ENCODE peak calls at places on chromosomes 1 and 21, in ten cellular contexts. N is cardiac fibroblast, Q is pancreas, L is HFF-Myc, C is stomach, P is suprapubic skin, O is spleen, T is activated B cell treated with CpG ODN at 0.5 μM for 24 hours, G is neural crest cell, A is brain microvascular endothelial cell. H is an unnamed sample.

GRCh38 chr1:171642197-171642596 is 10.3 kb downstream of the MYOC start:
- DNase-seq in Q (no peak), L (no peak), O (no peak), P (no peak), A (no peak), C (no peak), T (no peak), N (no peak), G (no peak), H (no peak)

GRCh38 chr1:52667290-52667689 is 30.9 kb downstream of the COA7 start:
- DNase-seq in Q (no peak), O (no peak), C (no peak), N (no peak), P (no peak), L (no peak), A (no peak), T (no peak), G (no peak), H (no peak)

GRCh38 chr1:17232759-17233661 is 15.9 kb upstream of the PADI3 start:
- DNase-seq in A (peak), L (peak), N (peak), C (no peak), Q (peak), T (no peak), G (no peak), P (no peak), O (no peak), H (no peak)

GRCh38 chr1:213269829-213270228 is 218.8 kb downstream of the RPS6KC1 start:
- DNase-seq in Q (no peak), T (no peak), P (no peak), C (no peak), O (no peak), G (no peak), N (no peak), L (no peak), A (no peak), H (no peak)

GRCh38 chr1:163315773-163316374 is 5.9 kb upstream of the NUF2 start:
- DNase-seq in O (no peak), N (peak), Q (peak), A (peak), L (no peak), T (no peak), C (peak), P (no peak), G (peak), H (no peak)

GRCh38 chr21:27807596-27807995 is 840.7 kb upstream of the ADAMTS5 start:
- DNase-seq in A (no peak), T (no peak), P (no peak), N (no peak), L (no peak), C (no peak), G (no peak), Q (no peak), O (no peak), H (no peak)

GRCh38 chr1:85146972-85147359 is 53.9 kb downstream of the SYDE2 start:
- DNase-seq in Q (no peak), P (no peak), O (no peak), L (no peak), T (no peak), C (no peak), A (no peak), N (peak), G (no peak), H (no peak)

GRCh38 chr21:42348762-42349161 is 2.0 kb downstream of the TFF2 start:
- DNase-seq in A (no peak), G (no peak), N (no peak), O (peak), L (no peak), Q (no peak), P (no peak), C (no peak), T (no peak), H (no peak)

GRCh38 chr1:96579639-96580038 is 141.9 kb upstream of the PTBP2 start:
- DNase-seq in Q (no peak), A (no peak), G (no peak), T (no peak), P (no peak), L (no peak), O (no peak), N (peak), C (no peak), H (no peak)

GRCh38 chr21:17903029-17903806 is 84.1 kb upstream of the C21orf91 start:
- DNase-seq in N (peak), O (no peak), T (no peak), G (no peak), L (no peak), A (no peak), P (no peak), C (no peak), Q (no peak), H (no peak)

GRCh38 chr1:84277343-84278059 is 24.0 kb upstream of the SAMD13 start:
- DNase-seq in C (no peak), G (no peak), A (no peak), Q (no peak), P (no peak), N (peak), T (no peak), L (no peak), O (no peak), H (no peak)

DNA sequence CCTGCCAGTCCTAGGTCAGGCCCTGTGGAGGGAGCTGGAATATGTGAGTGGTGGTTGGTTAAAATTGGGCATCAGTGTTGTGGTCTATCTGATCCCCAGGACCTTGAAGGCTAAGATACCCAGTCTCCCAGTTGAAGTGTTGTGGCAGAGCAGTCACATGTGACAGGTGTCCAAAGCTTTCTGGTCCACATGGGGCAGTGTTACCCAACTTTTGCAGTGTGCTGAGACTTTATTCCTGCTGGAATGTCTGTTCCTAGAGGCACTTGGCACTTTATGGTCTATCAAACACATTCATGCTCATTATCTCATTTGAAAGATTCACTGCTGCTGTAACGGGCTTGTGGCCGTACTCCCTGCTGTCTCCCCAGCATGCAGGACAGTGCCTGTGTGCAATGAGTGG is 21.0 kb upstream of the LORICRIN start:
- DNase-seq in O (no peak), N (no peak), P (no peak), T (no peak), G (no peak), L (no peak), C (no peak), A (no peak), Q (no peak), H (no peak)
- TF ChIP-seq CTCF in O (no peak), N (no peak), P (no peak), T (no peak), G (peak), L (no peak), C (no peak), A (no peak), Q (no peak), H (no peak)

GRCh38 chr1:15953294-15953771 is 22.6 kb downstream of the ZBTB17 start:
- DNase-seq in N (peak), G (no peak), L (no peak), A (no peak), T (no peak), Q (no peak), O (no peak), P (no peak), C (no peak), H (no peak)
- TF ChIP-seq CTCF in N (no peak), G (no peak), L (no peak), A (no peak), T (no peak), Q (no peak), O (no peak), P (no peak), C (no peak), H (no peak)

GRCh38 chr1:169371400-169371799 is 3.4 kb downstream of the BLZF1 start:
- DNase-seq in L (no peak), N (no peak), Q (no peak), A (no peak), P (no peak), T (no peak), C (no peak), O (no peak), G (no peak), H (no peak)

GRCh38 chr1:169367096-169367685 is 406 bp downstream of the NME7 start:
- DNase-seq in G (no peak), L (no peak), C (no peak), T (no peak), P (no peak), Q (no peak), O (no peak), N (no peak), A (no peak), H (no peak)

GRCh38 chr1:169367686-169368405 is at the start of the genes BLZF1 and NME7:
- DNase-seq in C (peak), A (peak), N (peak), O (peak), L (peak), G (peak), P (peak), Q (peak), T (peak), H (peak)

GRCh38 chr1:169364948-169365347 is 2.6 kb downstream of the NME7 start:
- DNase-seq in P (no peak), A (no peak), N (peak), O (no peak), L (no peak), C (no peak), T (no peak), Q (no peak), G (no peak), H (no peak)

DNA sequence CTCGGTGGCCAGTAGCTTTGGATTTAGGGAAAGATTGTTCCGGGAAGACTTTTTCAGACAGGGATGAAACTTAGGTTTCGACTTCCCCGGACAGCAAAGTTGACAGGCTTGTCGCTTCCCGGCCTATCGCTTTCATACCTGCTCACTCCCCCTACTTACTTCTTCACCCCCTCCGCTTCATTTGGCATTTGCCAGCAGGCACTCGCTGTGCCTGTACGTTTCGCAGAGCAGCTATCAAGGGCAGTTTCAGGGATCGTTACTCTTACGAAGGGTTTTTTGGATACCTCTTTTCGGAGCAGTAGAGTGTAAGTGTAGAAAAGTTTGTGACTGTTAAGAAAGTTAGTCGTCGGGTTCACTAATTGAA is 393 bp downstream of the BLZF1 start:
- DNase-seq in N (no peak), G (peak), T (peak), C (peak), O (peak), L (no peak), Q (peak), P (no peak), A (peak), H (no peak)
- TF ChIP-seq CTCF in N (no peak), G (no peak), T (no peak), C (no peak), O (no peak), L (no peak), Q (no peak), P (no peak), A (no peak), H (no peak)

DNA sequence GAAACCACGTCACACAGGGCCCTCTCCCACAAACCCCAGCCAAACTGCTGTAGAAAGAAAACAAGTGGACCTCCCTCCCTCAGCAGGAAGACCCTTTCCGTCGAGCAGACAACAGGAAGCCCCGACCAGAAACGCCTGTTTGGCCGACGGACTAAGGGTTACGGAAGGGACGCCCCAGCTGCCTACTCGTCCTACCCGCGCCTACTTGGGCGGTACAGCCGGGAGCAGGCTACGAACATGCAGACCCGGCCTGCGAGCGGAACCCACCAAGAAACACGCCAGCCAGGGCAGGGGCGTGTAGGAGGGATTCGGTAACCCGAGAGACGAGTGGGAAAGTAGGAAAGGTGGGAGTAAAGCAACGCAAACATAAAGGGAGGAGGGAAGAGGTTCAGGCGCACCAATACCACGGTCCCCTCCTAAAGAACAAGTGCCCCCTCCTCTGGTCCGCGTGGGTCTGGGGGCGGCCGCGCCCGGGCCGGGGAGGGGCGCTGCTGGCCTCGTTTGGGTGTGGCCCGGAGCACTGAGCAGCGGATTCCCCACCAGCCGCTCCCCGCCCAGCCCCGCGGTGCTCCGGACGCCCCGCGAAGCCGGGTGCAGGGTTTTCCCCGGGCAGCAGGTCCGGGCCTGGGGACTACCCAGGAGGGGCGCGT is 450 bp downstream of the S100A10 start:
- DNase-seq in T (peak), L (no peak), O (peak), P (no peak), C (peak), Q (peak), A (no peak), G (no peak), N (no peak), H (peak)
- TF ChIP-seq CTCF in T (no peak), L (no peak), O (no peak), P (no peak), C (no peak), Q (no peak), A (no peak), G (no peak), N (no peak), H (no peak)

DNA sequence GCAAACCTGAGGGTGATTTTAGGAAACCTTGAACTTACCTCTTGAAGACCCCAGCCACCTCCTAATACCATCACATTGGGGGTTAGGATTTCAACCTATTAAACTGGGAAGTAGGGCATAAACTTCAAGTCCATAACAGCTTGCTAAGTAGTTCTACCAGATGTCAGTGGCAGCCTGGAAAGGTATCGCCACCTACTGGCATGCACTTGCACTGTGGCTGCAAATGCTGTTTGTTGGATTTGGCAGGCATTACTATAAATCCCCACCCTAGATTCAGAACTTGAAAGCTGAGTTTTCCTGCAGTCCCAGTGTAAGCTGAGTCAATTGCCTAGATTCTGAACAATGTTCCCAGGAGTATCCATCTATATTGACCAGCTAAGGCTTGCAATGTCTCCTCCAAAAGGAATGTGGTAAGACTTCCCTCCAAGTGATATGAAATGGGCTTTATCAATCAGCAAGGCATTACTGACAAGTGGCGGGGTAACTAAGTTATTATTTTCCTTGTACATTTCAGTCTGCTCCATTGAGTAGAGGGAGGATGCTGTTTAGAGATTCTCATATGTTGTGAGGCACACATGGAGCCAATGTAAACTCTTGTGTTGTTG is 474.5 kb downstream of the PTPRC start:
- DNase-seq in Q (peak), G (peak), P (no peak), A (peak), O (peak), C (peak), L (peak), T (peak), N (peak), H (no peak)
- TF ChIP-seq CTCF in Q (no peak), G (peak), P (peak), A (peak), O (peak), C (peak), L (peak), T (no peak), N (peak), H (peak)

GRCh38 chr1:15994590-15995351 is 9.3 kb upstream of the SRARP start:
- DNase-seq in T (no peak), G (peak), A (peak), L (no peak), O (peak), Q (peak), C (peak), P (no peak), N (peak), H (peak)
- TF ChIP-seq CTCF in T (no peak), G (peak), A (peak), L (peak), O (peak), Q (peak), C (peak), P (peak), N (peak), H (peak)

DNA sequence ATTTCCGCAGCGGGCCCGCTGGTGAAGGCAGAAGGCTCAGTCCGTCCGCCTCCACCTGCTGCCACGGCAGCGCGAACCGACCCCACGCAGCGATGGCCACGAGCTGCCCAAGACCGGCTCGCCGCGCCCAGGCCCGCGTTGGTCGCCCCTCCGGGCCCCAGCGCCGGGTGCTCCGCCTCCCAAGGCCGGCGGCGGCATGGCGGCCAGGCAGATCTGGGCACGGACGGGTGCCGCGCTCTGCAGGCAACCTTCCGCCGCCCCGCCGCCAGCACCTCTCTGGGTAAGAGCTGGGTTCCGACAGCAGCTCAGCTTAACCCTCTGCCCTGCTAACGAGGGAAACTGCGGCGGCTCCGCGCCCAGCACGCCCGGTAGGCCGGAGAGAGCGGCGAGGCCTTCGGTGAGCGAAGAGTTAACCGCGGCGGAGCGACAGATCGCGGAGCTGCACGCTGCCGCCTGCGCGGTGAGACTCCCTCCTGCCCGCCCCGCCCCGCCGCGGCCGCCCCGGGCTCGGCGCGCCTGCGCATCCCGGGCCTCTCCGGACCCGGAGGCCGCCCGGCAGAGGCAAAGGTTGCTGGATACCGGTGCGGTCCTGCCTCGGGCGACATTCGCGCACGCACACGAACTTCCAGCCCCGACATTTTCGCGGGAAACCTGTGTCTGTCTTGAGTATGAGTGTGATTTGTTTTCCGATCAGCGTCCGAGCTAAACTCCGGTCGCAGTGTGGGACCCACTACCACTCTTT is at the start of gene C1orf53:
- DNase-seq in O (peak), G (peak), N (peak), Q (peak), P (peak), T (peak), A (peak), L (peak), C (peak), H (peak)
- TF ChIP-seq CTCF in O (peak), G (no peak), N (no peak), Q (no peak), P (no peak), T (no peak), A (no peak), L (no peak), C (no peak), H (no peak)

H was measured in CD14-positive monocyte.